ENCODE peak calls at places on chromosomes 16 and 17, in five cellular contexts. F, W, O, E and T are unnamed samples.

GRCh38 chr17:77840156-77840555 is 118.3 kb upstream of the TNRC6C start:
- DNase-seq in W (no peak), F (no peak), E (no peak), O (no peak), T (no peak)

GRCh38 chr16:49632111-49632797 is 223.7 kb downstream of the ZNF423 start:
- DNase-seq in E (no peak), W (peak; percentile 60), F (no peak), O (no peak), T (no peak)

GRCh38 chr17:82734987-82735866 is at the start of gene FN3K:
- DNase-seq in W (no peak), F (peak; percentile 73), O (peak; percentile 91), E (peak; percentile 80), T (no peak)

GRCh38 chr16:23754594-23755483 is at the start of gene CHP2:
- DNase-seq in W (no peak), O (peak; percentile 23), E (peak; percentile 63), F (no peak), T (no peak)

GRCh38 chr17:76654408-76654807 is 10.9 kb upstream of the ST6GALNAC1 start:
- DNase-seq in F (no peak), W (no peak), O (no peak), E (no peak), T (no peak)

GRCh38 chr17:76271669-76272540 is 6.8 kb downstream of the UBALD2 start:
- DNase-seq in F (no peak), E (peak; percentile 70), O (no peak), W (no peak), T (peak; percentile 89)

GRCh38 chr17:20706752-20707372 is 127.3 kb downstream of the CDRT15L2 start:
- DNase-seq in F (peak; percentile 2), E (no peak), W (no peak), O (no peak), T (no peak)

GRCh38 chr16:87265261-87265660 is 51.9 kb downstream of the C16orf95 start:
- DNase-seq in E (no peak), F (no peak), O (no peak), W (no peak), T (no peak)

GRCh38 chr17:9436629-9437028 is 139.0 kb downstream of the STX8 start:
- DNase-seq in O (no peak), E (no peak), W (no peak), F (peak; percentile 34), T (no peak)

GRCh38 chr16:50310308-50311133 is 44.2 kb downstream of the ADCY7 start:
- DNase-seq in W (no peak), E (no peak), F (no peak), O (no peak), T (no peak)

GRCh38 chr16:23570992-23571632 is 13.6 kb downstream of the UBFD1 start:
- DNase-seq in O (no peak), E (no peak), F (no peak), W (no peak), T (peak; percentile 82)

GRCh38 chr17:77423589-77424451 is 283.1 kb downstream of the SEC14L1 start:
- DNase-seq in W (no peak), F (peak; percentile 97), O (no peak), E (no peak), T (no peak)

GRCh38 chr16:15556130-15556529 is 86.8 kb downstream of the MARF1 start:
- DNase-seq in F (no peak), E (no peak), O (peak; percentile 15), W (no peak), T (no peak)

GRCh38 chr17:34465756-34466155 is 102.7 kb upstream of the CCL1 start:
- DNase-seq in O (no peak), F (peak; percentile 9), E (no peak), W (no peak), T (no peak)

GRCh38 chr16:9077001-9077809 is 14.2 kb upstream of the HAPSTR1 start:
- DNase-seq in O (no peak), E (no peak), F (peak; percentile 88), W (no peak), T (peak; percentile 56)

GRCh38 chr17:48322060-48322459 is 108.0 kb downstream of the SKAP1 start:
- DNase-seq in W (no peak), E (no peak), O (no peak), F (peak; percentile 45), T (peak; percentile 16)

GRCh38 chr17:40293363-40293762 is 5.7 kb downstream of the CDC6 start:
- DNase-seq in F (no peak), O (no peak), W (no peak), E (no peak), T (no peak)

GRCh38 chr17:56834380-56835258 is 668 bp downstream of the DGKE start:
- DNase-seq in W (no peak), E (peak; percentile 65), O (peak; percentile 78), F (peak; percentile 45), T (peak; percentile 69)

GRCh38 chr16:67150833-67151396 is at the start of gene B3GNT9:
- DNase-seq in F (peak; percentile 97), E (peak; percentile 84), W (no peak), O (peak; percentile 86), T (no peak)

GRCh38 chr16:31128711-31129567 is 6.6 kb downstream of the PRSS8 start:
- DNase-seq in F (no peak), E (no peak), W (no peak), O (no peak), T (no peak)

GRCh38 chr17:50175035-50175788 is 9.4 kb downstream of the SGCA start:
- DNase-seq in E (no peak), O (no peak), W (no peak), F (peak; percentile 53), T (no peak)

GRCh38 chr17:17502741-17503565 is 6.8 kb upstream of the RASD1 start:
- DNase-seq in O (no peak), E (no peak), W (no peak), F (no peak), T (no peak)

GRCh38 chr17:16013943-16014407 is 14.4 kb downstream of the TTC19 start:
- DNase-seq in W (no peak), F (peak; percentile 80), O (peak; percentile 24), E (peak; percentile 64), T (no peak)

GRCh38 chr16:67248401-67249177 is at the start of gene SLC9A5:
- DNase-seq in O (peak; percentile 71), F (peak; percentile 65), E (peak; percentile 65), W (peak; percentile 21), T (peak; percentile 32)

GRCh38 chr17:43367588-43368242 is 31.1 kb upstream of the ARL4D start:
- DNase-seq in E (peak; percentile 68), F (peak; percentile 93), W (peak; percentile 82), O (peak; percentile 64), T (peak; percentile 89)

GRCh38 chr17:44840936-44841335 is 6.7 kb upstream of the HIGD1B start:
- DNase-seq in W (no peak), O (no peak), F (no peak), E (no peak), T (no peak)

GRCh38 chr17:78974635-78975591 is 4.8 kb downstream of the LGALS3BP start:
- DNase-seq in E (peak; percentile 69), W (no peak), O (no peak), F (peak; percentile 92), T (peak; percentile 78)

GRCh38 chr17:78972507-78973105 is 7.1 kb downstream of the LGALS3BP start:
- DNase-seq in W (no peak), O (no peak), E (no peak), F (no peak), T (no peak)

GRCh38 chr17:78971764-78972506 is 7.8 kb downstream of the LGALS3BP start:
- DNase-seq in E (no peak), O (no peak), F (no peak), W (no peak), T (no peak)

GRCh38 chr17:78973196-78973595 is 6.5 kb downstream of the LGALS3BP start:
- DNase-seq in E (peak; percentile 60), W (no peak), F (no peak), O (peak; percentile 67), T (no peak)

GRCh38 chr17:78973792-78974520 is 5.8 kb downstream of the LGALS3BP start:
- DNase-seq in W (no peak), O (no peak), F (no peak), E (no peak), T (no peak)
- H3K27ac ChIP-seq in W (no peak overlapping the region), O (no peak overlapping the region), F (no peak overlapping the region), E (no peak overlapping the region), T (no peak overlapping the region)

DNA sequence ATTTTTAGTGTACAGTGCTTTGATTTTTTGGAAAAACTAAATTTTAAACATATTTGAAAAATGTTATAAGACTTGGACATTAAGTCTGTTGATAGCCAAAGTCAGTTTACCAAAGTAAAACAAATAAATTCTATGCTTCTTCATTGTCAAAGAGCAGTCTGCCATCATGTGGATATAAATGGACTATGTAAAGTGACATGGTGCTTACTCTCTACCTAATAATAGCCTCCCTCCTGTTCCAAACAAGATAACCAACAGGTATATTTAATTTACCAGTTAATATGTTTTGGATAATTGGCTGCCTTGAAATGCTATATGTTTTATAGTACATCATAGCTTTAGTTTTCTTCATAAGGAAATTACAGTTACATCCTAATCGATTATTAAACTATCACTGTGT is 15.9 kb downstream of the TAF15 start:
- DNase-seq in F (no peak), O (no peak), E (no peak), W (no peak), T (no peak)
- H4K20me1 ChIP-seq in F (no peaks in the 10 kb centered on the region), O (peaks cover 45% of the 10 kb centered on the region), E (peaks cover 40% of the 10 kb centered on the region), W (peaks cover 20% of the 10 kb centered on the region), T (peaks cover 13% of the 10 kb centered on the region)

DNA sequence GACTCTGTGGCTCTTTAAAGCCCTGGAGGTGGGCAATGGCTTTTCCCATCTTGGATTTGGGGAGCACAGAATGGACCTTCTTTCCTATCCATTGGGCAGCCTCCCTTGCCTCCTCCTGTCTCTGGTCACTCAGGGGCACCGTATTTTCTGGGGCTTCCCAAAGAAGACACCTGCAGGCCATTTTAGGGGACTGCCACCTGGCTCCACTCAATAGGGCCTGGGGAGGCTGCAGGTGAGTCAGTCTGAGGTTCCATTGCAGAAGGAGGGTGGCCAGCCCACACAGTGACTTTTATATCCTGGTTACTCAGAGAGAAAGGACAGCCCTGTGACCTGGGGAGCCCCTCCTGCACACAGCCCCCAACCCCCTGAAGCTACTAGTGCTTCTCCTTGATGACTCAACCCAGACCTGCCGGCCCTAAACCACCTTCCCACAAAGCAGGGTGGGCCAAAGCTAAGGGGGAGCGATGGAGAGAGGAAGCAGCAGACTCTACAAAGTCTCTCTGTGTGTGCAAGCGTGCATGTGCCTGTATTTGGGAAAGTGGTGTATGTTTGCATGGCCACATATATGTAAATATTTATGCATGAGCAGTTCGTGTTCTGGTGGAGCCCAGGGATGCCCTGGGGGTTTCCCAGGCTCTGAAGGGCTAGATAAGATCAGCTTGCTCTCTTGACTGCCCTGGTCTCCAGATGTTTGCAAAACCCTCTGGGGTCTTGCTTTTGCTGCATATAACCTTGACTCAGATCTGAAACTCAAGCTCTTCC is 5.0 kb downstream of the CX3CL1 start:
- DNase-seq in W (no peak), E (peak; percentile 46), F (no peak), O (no peak), T (peak; percentile 8)
- H3K27ac ChIP-seq in W (no peak overlapping the region), E (no peak overlapping the region), F (no peak overlapping the region), O (no peak overlapping the region), T (no peak overlapping the region)

DNA sequence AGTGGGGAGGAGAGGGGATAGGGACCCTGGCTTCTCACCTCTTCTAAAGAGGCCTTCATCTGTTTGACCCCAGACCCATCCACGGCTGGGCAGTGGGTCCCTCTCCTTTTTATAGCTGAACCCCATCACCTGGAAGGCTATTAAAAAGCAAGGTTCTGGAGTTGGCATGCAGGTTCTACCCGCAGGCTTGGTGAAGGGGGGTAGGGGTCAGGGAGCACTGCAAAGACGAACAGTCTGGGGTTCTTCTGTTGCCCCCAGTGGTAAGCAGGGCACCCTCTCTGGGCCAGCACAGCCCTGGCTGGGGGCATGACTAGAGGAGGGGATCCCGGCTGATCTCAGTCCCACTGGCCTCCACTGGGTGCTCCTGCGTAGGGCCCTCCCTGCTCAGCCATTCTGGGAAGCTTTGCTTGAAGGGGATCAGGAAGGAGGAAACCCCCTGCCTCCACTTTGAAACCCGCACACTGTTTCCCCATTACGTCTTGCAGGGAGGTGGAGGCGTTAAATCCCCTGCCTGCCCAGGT is 13.6 kb downstream of the CMIP start:
- DNase-seq in F (no peak), O (no peak), W (no peak), E (no peak), T (no peak)
- H4K20me1 ChIP-seq in F (peaks cover 6% of the 10 kb centered on the region), O (peaks cover 100% of the 10 kb centered on the region), W (peaks cover 97% of the 10 kb centered on the region), E (peaks cover 42% of the 10 kb centered on the region), T (peaks cover 8% of the 10 kb centered on the region)